ENCODE peak calls at places on chromosomes 5 and 9, in nine cellular contexts. W is cardiac fibroblast, S is RWPE1, T is cardiac muscle cell, Q is GM23338, B is WERI-Rb-1, Y is heart left ventricle, G is DND-41, V is upper lobe of right lung. D is an unnamed sample.
A peak's percentile ranks its signal among the peaks of the same experiment; 100 is the strongest.

GRCh38 chr9:134068742-134069535 is 1.1 kb upstream of the BRD3 start:
- DNase-seq in W (no peak), S (no peak), T (no peak), Q (no peak), B (peak; percentile 48), Y (peak; percentile 17), G (no peak), V (peak; percentile 61), D (peak; percentile 43)

GRCh38 chr9:77374266-77374665 is 196.9 kb downstream of the VPS13A start:
- DNase-seq in W (peak; percentile 36), S (no peak), T (no peak), Q (no peak), B (no peak), Y (no peak), G (no peak), V (no peak), D (no peak)

GRCh38 chr9:71986860-71987259 is 73.6 kb downstream of the C9orf57 start:
- DNase-seq in W (no peak), S (no peak), T (peak; percentile 2), Q (no peak), B (no peak), Y (no peak), G (no peak), V (no peak), D (no peak)

GRCh38 chr9:34513567-34514214 is 9.1 kb downstream of the ENHO start:
- DNase-seq in W (peak; percentile 19), S (no peak), T (peak; percentile 79), Q (peak; percentile 63), B (peak; percentile 46), Y (no peak), G (no peak), V (no peak), D (no peak)

GRCh38 chr5:96931605-96932004 is 4.3 kb upstream of the LNPEP start:
- DNase-seq in W (no peak), S (no peak), T (no peak), Q (no peak), B (no peak), Y (no peak), G (no peak), V (no peak), D (no peak)

GRCh38 chr5:109878887-109879286 is 189.2 kb downstream of the MAN2A1 start:
- DNase-seq in W (no peak), S (no peak), T (no peak), Q (no peak), B (no peak), Y (no peak), G (no peak), V (no peak), D (no peak)

GRCh38 chr5:122310886-122311285 is 1.2 kb upstream of the SNCAIP start:
- DNase-seq in W (no peak), S (no peak), T (no peak), Q (peak; percentile 16), B (no peak), Y (peak; percentile 19), G (no peak), V (no peak), D (no peak)

GRCh38 chr5:51652980-51653379 is 269.7 kb downstream of the ISL1 start:
- DNase-seq in W (no peak), S (peak; percentile 82), T (no peak), Q (no peak), B (no peak), Y (no peak), G (no peak), V (no peak), D (no peak)

GRCh38 chr5:603081-603998 is 8.8 kb upstream of the CEP72 start:
- DNase-seq in W (no peak), S (no peak), T (no peak), Q (no peak), B (peak; percentile 5), Y (no peak), G (no peak), V (peak; percentile 42), D (no peak)

GRCh38 chr9:126051446-126052130 is 275.0 kb upstream of the MVB12B start:
- DNase-seq in W (no peak), S (no peak), T (no peak), Q (no peak), B (no peak), Y (no peak), G (no peak), V (peak; percentile 30), D (no peak)

GRCh38 chr9:90960941-90961340 is 159.3 kb downstream of the SYK start:
- DNase-seq in W (peak; percentile 46), S (no peak), T (no peak), Q (no peak), B (no peak), Y (no peak), G (no peak), V (no peak), D (no peak)

GRCh38 chr5:34774139-34774538 is 64.8 kb upstream of the TTC23L start:
- DNase-seq in W (no peak), S (no peak), T (no peak), Q (no peak), B (no peak), Y (no peak), G (no peak), V (no peak), D (no peak)

GRCh38 chr9:36258170-36258988 is at the start of gene GNE:
- DNase-seq in W (peak; percentile 96), S (peak; percentile 95), T (peak; percentile 98), Q (peak; percentile 96), B (peak; percentile 98), Y (peak; percentile 99), G (peak; percentile 95), V (peak; percentile 100), D (peak; percentile 97)
- TF ChIP-seq CTCF in W (no peak), S (no peak), T (no peak), Q (no peak), B (no peak), Y (no peak), G (no peak), V (no peak), D (no peak)

GRCh38 chr9:23123048-23123632 is 676.5 kb downstream of the DMRTA1 start:
- DNase-seq in W (peak; percentile 24), S (peak; percentile 16), T (peak; percentile 66), Q (peak; percentile 72), B (peak; percentile 29), Y (no peak), G (peak; percentile 12), V (peak; percentile 39), D (peak; percentile 13)
- TF ChIP-seq CTCF in W (peak; percentile 38), S (peak; percentile 76), T (peak; percentile 24), Q (peak; percentile 95), B (peak; percentile 57), Y (peak; percentile 35), G (peak; percentile 58), V (peak; percentile 56), D (peak; percentile 23)

DNA sequence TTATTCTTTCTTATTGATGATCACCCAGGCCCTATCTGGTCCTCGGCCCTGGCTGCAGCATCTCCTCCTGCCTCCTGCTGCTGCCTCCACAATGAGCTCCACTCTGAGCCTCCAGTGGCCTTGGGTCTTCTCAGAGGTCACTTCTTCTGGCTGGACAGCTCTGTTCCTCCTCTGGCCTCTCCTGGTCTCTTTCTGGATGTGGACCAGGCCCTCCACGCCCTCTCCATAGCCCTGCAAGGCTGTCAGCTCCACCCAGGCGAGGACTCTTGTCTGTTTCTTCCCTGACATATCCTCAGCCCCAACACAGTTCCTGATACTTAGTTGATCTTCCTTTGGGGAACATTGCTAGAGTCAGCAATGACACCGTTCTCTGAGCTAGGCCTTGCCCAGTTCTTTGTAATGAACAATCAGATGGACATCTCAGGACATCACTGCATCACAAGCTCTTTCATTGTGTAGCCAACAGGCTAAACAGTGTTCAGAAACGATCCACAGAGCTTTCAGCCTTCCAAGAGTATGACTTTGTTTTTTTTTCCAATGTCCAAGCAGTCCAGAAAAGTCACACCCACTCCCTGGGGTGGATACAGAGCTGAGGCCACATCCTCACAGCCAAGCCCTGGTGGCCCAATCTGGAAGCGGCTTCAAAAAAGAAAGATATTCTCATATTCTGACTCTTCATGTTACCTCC is 62.5 kb upstream of the DNAH5 start:
- DNase-seq in W (peak; percentile 16), S (no peak), T (no peak), Q (no peak), B (no peak), Y (no peak), G (no peak), V (no peak), D (no peak)
- TF ChIP-seq CTCF in W (peak; percentile 6), S (no peak), T (no peak), Q (no peak), B (no peak), Y (no peak), G (no peak), V (no peak), D (no peak)

GRCh38 chr5:29005386-29005785 is 1967.0 kb upstream of the CDH9 start:
- DNase-seq in W (peak; percentile 0), S (no peak), T (peak; percentile 23), Q (peak; percentile 36), B (peak; percentile 29), Y (no peak), G (no peak), V (no peak), D (no peak)
- TF ChIP-seq CTCF in W (no peak), S (peak; percentile 2), T (no peak), Q (peak; percentile 54), B (peak; percentile 52), Y (no peak), G (no peak), V (no peak), D (no peak)

DNA sequence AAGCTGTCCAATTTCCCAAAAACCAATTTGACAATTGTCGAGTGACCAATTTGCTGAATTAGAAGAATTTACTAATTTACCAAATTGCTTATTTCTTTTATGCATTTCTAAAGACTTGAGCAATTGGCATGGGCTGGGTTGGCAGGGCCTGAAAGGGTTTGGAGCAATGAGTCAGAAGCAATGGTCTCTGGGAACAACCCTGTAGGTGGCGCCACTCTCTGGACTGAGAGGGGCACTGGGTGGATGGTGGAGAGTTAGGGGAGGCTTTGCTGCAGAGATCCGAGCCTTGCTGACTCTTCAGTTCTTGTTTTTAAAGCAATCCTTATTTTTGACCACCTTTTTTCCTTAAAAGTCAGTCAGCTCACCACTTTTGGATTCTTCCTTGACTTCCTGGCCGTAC is 71.5 kb upstream of the RPS23 start:
- DNase-seq in W (peak; percentile 48), S (peak; percentile 38), T (peak; percentile 54), Q (peak; percentile 83), B (peak; percentile 67), Y (no peak), G (peak; percentile 76), V (no peak), D (peak; percentile 70)
- TF ChIP-seq CTCF in W (peak; percentile 47), S (peak; percentile 9), T (peak; percentile 42), Q (peak; percentile 87), B (peak; percentile 84), Y (no peak), G (peak; percentile 71), V (peak; percentile 44), D (peak; percentile 47)

D was measured in activated CD8-positive, alpha-beta T cell treated with anti-CD3 and anti-CD28 coated beads for 36 hours.